ENCODE peak calls at places on chromosomes 1 and 21, in four cellular contexts. A, X, W and J are unnamed samples.

GRCh38 chr1:158112994-158113758 is 67.5 kb upstream of the CD1D start:
- DNase-seq in A (peak), X (no peak), W (no peak), J (peak)

GRCh38 chr21:15195768-15196167 is 131.0 kb upstream of the NRIP1 start:
- DNase-seq in A (no peak), X (no peak), W (no peak), J (no peak)

GRCh38 chr1:184512724-184513123 is 125.9 kb downstream of the C1orf21 start:
- DNase-seq in A (no peak), X (no peak), W (no peak), J (no peak)

GRCh38 chr21:36104306-36105300 is 30.3 kb upstream of the CBR3 start:
- DNase-seq in A (peak), X (no peak), W (peak), J (peak)

GRCh38 chr1:83029050-83029449 is 969.9 kb downstream of the TTLL7 start:
- DNase-seq in A (no peak), X (no peak), W (no peak), J (no peak)

GRCh38 chr1:183218981-183219621 is 33.0 kb downstream of the LAMC2 start:
- DNase-seq in A (no peak), X (no peak), W (peak), J (no peak)

GRCh38 chr1:243542726-243543415 is 287.0 kb downstream of the SDCCAG8 start:
- DNase-seq in A (no peak), X (no peak), W (no peak), J (no peak)

GRCh38 chr1:66575739-66576138 is 41.8 kb downstream of the SGIP1 start:
- DNase-seq in A (no peak), X (peak), W (no peak), J (no peak)

GRCh38 chr1:107175102-107175501 is 34.3 kb downstream of the NTNG1 start:
- DNase-seq in A (no peak), X (no peak), W (no peak), J (no peak)

GRCh38 chr1:6685381-6685780 is 16.2 kb downstream of the DNAJC11 start:
- DNase-seq in A (no peak), X (no peak), W (no peak), J (no peak)

GRCh38 chr1:117611894-117612481 is 6.1 kb downstream of the TENT5C start:
- DNase-seq in A (no peak), X (no peak), W (no peak), J (no peak)

GRCh38 chr1:179883739-179884138 is 1.7 kb downstream of the TOR1AIP1 start:
- DNase-seq in A (no peak), X (no peak), W (peak), J (peak)

GRCh38 chr1:206579747-206580437 is 32.4 kb downstream of the EIF2D start:
- DNase-seq in A (peak), X (no peak), W (peak), J (no peak)

GRCh38 chr1:72397786-72398185 is 115.4 kb upstream of the NEGR1 start:
- DNase-seq in A (no peak), X (peak), W (no peak), J (peak)

GRCh38 chr1:4573521-4573920 is 80.9 kb upstream of the AJAP1 start:
- DNase-seq in A (no peak), X (no peak), W (no peak), J (no peak)

GRCh38 chr1:205229916-205230700 is 2.4 kb downstream of the TMCC2 start:
- DNase-seq in A (no peak), X (no peak), W (no peak), J (no peak)

GRCh38 chr1:91567583-91567982 is 66.9 kb downstream of the CDC7 start:
- DNase-seq in A (no peak), X (no peak), W (no peak), J (no peak)

GRCh38 chr1:182957902-182958395 is 5.0 kb upstream of the SHCBP1L start:
- DNase-seq in A (no peak), X (no peak), W (no peak), J (no peak)

GRCh38 chr1:94962745-94963265 is 35.9 kb upstream of the CNN3 start:
- DNase-seq in A (no peak), X (no peak), W (no peak), J (peak)

GRCh38 chr21:42097860-42098259 is 26.7 kb downstream of the UMODL1 start:
- DNase-seq in A (no peak), X (peak), W (no peak), J (peak)

GRCh38 chr1:2836333-2836970 is 35.0 kb upstream of the TTC34 start:
- DNase-seq in A (no peak), X (no peak), W (no peak), J (no peak)

GRCh38 chr1:28789412-28789811 is 22.6 kb upstream of the OPRD1 start:
- DNase-seq in A (no peak), X (no peak), W (no peak), J (no peak)

GRCh38 chr1:64553285-64553684 is 83.4 kb downstream of the CACHD1 start:
- DNase-seq in A (no peak), X (no peak), W (no peak), J (no peak)

GRCh38 chr1:230064283-230064682 is 2.8 kb upstream of the GALNT2 start:
- DNase-seq in A (no peak), X (no peak), W (no peak), J (no peak)